ENCODE peak calls at places on chromosome 9, in nine cellular contexts. One of them, this sample, is unnamed.

GRCh38 chr9:17063535-17064135 is 71.2 kb upstream of the CNTLN start:
- DNase-seq in Peyer's patch: no peak
- DNase-seq in lower leg skin: no peak
- DNase-seq in AG10803: peak
- DNase-seq in K562: no peak
- DNase-seq in psoas muscle: no peak
- DNase-seq in CD4-positive, alpha-beta T cell: no peak
- DNase-seq in A673: peak
- DNase-seq in mucosa of descending colon: peak
- DNase-seq in this sample: no peak

GRCh38 chr9:135413086-135413375 is 66.6 kb upstream of the PPP1R26 start:
- DNase-seq in Peyer's patch: no peak
- DNase-seq in lower leg skin: no peak
- DNase-seq in AG10803: no peak
- DNase-seq in K562: no peak
- DNase-seq in psoas muscle: no peak
- DNase-seq in CD4-positive, alpha-beta T cell: no peak
- DNase-seq in A673: no peak
- DNase-seq in mucosa of descending colon: no peak
- DNase-seq in this sample: no peak

GRCh38 chr9:19009566-19009965 is 23.4 kb downstream of the SAXO1 start:
- DNase-seq in Peyer's patch: no peak
- DNase-seq in lower leg skin: no peak
- DNase-seq in AG10803: no peak
- DNase-seq in K562: no peak
- DNase-seq in psoas muscle: no peak
- DNase-seq in CD4-positive, alpha-beta T cell: no peak
- DNase-seq in A673: no peak
- DNase-seq in mucosa of descending colon: no peak
- DNase-seq in this sample: no peak

GRCh38 chr9:85876628-85877027 is 64.3 kb upstream of the NAA35 start:
- DNase-seq in Peyer's patch: no peak
- DNase-seq in lower leg skin: no peak
- DNase-seq in AG10803: no peak
- DNase-seq in K562: no peak
- DNase-seq in psoas muscle: no peak
- DNase-seq in CD4-positive, alpha-beta T cell: no peak
- DNase-seq in A673: peak
- DNase-seq in mucosa of descending colon: no peak
- DNase-seq in this sample: no peak

GRCh38 chr9:128383791-128384190 is 12.6 kb downstream of the URM1 start:
- DNase-seq in Peyer's patch: no peak
- DNase-seq in lower leg skin: no peak
- DNase-seq in AG10803: no peak
- DNase-seq in K562: no peak
- DNase-seq in psoas muscle: no peak
- DNase-seq in CD4-positive, alpha-beta T cell: no peak
- DNase-seq in A673: no peak
- DNase-seq in mucosa of descending colon: no peak
- DNase-seq in this sample: no peak

GRCh38 chr9:116300360-116300759 is 146.8 kb downstream of the PAPPA start:
- DNase-seq in Peyer's patch: no peak
- DNase-seq in lower leg skin: no peak
- DNase-seq in AG10803: no peak
- DNase-seq in K562: no peak
- DNase-seq in psoas muscle: no peak
- DNase-seq in CD4-positive, alpha-beta T cell: no peak
- DNase-seq in A673: no peak
- DNase-seq in mucosa of descending colon: no peak
- DNase-seq in this sample: no peak

GRCh38 chr9:93869863-93870262 is 85.3 kb downstream of the BARX1 start:
- DNase-seq in Peyer's patch: no peak
- DNase-seq in lower leg skin: no peak
- DNase-seq in AG10803: no peak
- DNase-seq in K562: no peak
- DNase-seq in psoas muscle: no peak
- DNase-seq in CD4-positive, alpha-beta T cell: no peak
- DNase-seq in A673: no peak
- DNase-seq in mucosa of descending colon: no peak
- DNase-seq in this sample: no peak

GRCh38 chr9:14258840-14259239 is 55.1 kb downstream of the NFIB start:
- DNase-seq in Peyer's patch: no peak
- DNase-seq in lower leg skin: no peak
- DNase-seq in AG10803: peak
- DNase-seq in K562: no peak
- DNase-seq in psoas muscle: no peak
- DNase-seq in CD4-positive, alpha-beta T cell: no peak
- DNase-seq in A673: no peak
- DNase-seq in mucosa of descending colon: no peak
- DNase-seq in this sample: no peak

GRCh38 chr9:135320943-135321342 is 158.6 kb upstream of the PPP1R26 start:
- DNase-seq in Peyer's patch: no peak
- DNase-seq in lower leg skin: no peak
- DNase-seq in AG10803: no peak
- DNase-seq in K562: no peak
- DNase-seq in psoas muscle: no peak
- DNase-seq in CD4-positive, alpha-beta T cell: no peak
- DNase-seq in A673: no peak
- DNase-seq in mucosa of descending colon: no peak
- DNase-seq in this sample: no peak

GRCh38 chr9:123637940-123638634 is 282.1 kb downstream of the CRB2 start:
- DNase-seq in Peyer's patch: no peak
- DNase-seq in lower leg skin: no peak
- DNase-seq in AG10803: peak
- DNase-seq in K562: peak
- DNase-seq in psoas muscle: no peak
- DNase-seq in CD4-positive, alpha-beta T cell: no peak
- DNase-seq in A673: no peak
- DNase-seq in mucosa of descending colon: peak
- DNase-seq in this sample: no peak

GRCh38 chr9:133967024-133967741 is 24.9 kb downstream of the VAV2 start:
- DNase-seq in Peyer's patch: no peak
- DNase-seq in lower leg skin: no peak
- DNase-seq in AG10803: no peak
- DNase-seq in K562: no peak
- DNase-seq in psoas muscle: no peak
- DNase-seq in CD4-positive, alpha-beta T cell: no peak
- DNase-seq in A673: no peak
- DNase-seq in mucosa of descending colon: no peak
- DNase-seq in this sample: no peak

GRCh38 chr9:105316703-105317102 is 72.3 kb downstream of the SLC44A1 start:
- DNase-seq in Peyer's patch: no peak
- DNase-seq in lower leg skin: no peak
- DNase-seq in AG10803: no peak
- DNase-seq in K562: no peak
- DNase-seq in psoas muscle: no peak
- DNase-seq in CD4-positive, alpha-beta T cell: no peak
- DNase-seq in A673: no peak
- DNase-seq in mucosa of descending colon: no peak
- DNase-seq in this sample: no peak

GRCh38 chr9:79061766-79062165 is 510.0 kb upstream of the TLE4 start:
- DNase-seq in Peyer's patch: no peak
- DNase-seq in lower leg skin: no peak
- DNase-seq in AG10803: no peak
- DNase-seq in K562: no peak
- DNase-seq in psoas muscle: no peak
- DNase-seq in CD4-positive, alpha-beta T cell: no peak
- DNase-seq in A673: no peak
- DNase-seq in mucosa of descending colon: no peak
- DNase-seq in this sample: no peak

GRCh38 chr9:38048319-38048969 is 20.6 kb downstream of the SHB start:
- DNase-seq in Peyer's patch: no peak
- DNase-seq in lower leg skin: no peak
- DNase-seq in AG10803: peak
- DNase-seq in K562: no peak
- DNase-seq in psoas muscle: peak
- DNase-seq in CD4-positive, alpha-beta T cell: no peak
- DNase-seq in A673: no peak
- DNase-seq in mucosa of descending colon: no peak
- DNase-seq in this sample: no peak

GRCh38 chr9:134408389-134408788 is 82.1 kb downstream of the RXRA start:
- DNase-seq in Peyer's patch: no peak
- DNase-seq in lower leg skin: no peak
- DNase-seq in AG10803: no peak
- DNase-seq in K562: no peak
- DNase-seq in psoas muscle: peak
- DNase-seq in CD4-positive, alpha-beta T cell: no peak
- DNase-seq in A673: no peak
- DNase-seq in mucosa of descending colon: no peak
- DNase-seq in this sample: peak

GRCh38 chr9:109329274-109330258 is 8.7 kb upstream of the EPB41L4B start:
- DNase-seq in Peyer's patch: no peak
- DNase-seq in lower leg skin: peak
- DNase-seq in AG10803: peak
- DNase-seq in K562: no peak
- DNase-seq in psoas muscle: peak
- DNase-seq in CD4-positive, alpha-beta T cell: no peak
- DNase-seq in A673: no peak
- DNase-seq in mucosa of descending colon: peak
- DNase-seq in this sample: no peak

DNA sequence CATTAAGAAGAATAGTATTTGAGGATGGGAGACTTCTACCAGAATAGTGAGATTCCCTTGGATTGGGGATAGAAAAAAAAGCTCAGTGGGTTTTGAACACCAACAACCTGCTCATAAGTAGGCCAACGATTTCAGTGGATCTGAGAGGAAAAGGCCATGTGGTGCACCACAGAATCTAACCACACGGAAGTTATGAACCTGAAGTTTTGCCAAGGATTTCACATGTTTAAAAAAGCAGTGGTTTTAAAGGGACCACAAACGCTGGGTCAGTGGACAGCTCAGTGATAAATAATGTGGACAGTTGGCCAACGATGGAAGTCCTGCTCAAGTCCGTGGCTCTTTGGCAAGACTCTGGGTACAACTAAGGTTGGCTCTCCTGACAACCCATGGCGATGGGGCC is 107.2 kb upstream of the TXNDC8 start:
- DNase-seq in Peyer's patch: no peak
- DNase-seq in lower leg skin: no peak
- DNase-seq in AG10803: peak
- DNase-seq in K562: no peak
- DNase-seq in psoas muscle: no peak
- DNase-seq in CD4-positive, alpha-beta T cell: no peak
- DNase-seq in A673: no peak
- DNase-seq in mucosa of descending colon: no peak
- DNase-seq in this sample: no peak
- TF ChIP-seq CTCF in Peyer's patch: no peak
- TF ChIP-seq CTCF in lower leg skin: no peak
- TF ChIP-seq CTCF in AG10803: no peak
- TF ChIP-seq CTCF in K562: no peak
- TF ChIP-seq CTCF in psoas muscle: no peak
- TF ChIP-seq CTCF in CD4-positive, alpha-beta T cell: no peak
- TF ChIP-seq CTCF in A673: no peak
- TF ChIP-seq CTCF in mucosa of descending colon: no peak
- TF ChIP-seq CTCF in this sample: no peak

GRCh38 chr9:119365291-119366027 is 3.8 kb downstream of the BRINP1 start:
- DNase-seq in Peyer's patch: no peak
- DNase-seq in lower leg skin: no peak
- DNase-seq in AG10803: peak
- DNase-seq in K562: peak
- DNase-seq in psoas muscle: no peak
- DNase-seq in CD4-positive, alpha-beta T cell: no peak
- DNase-seq in A673: peak
- DNase-seq in mucosa of descending colon: peak
- DNase-seq in this sample: no peak
- TF ChIP-seq CTCF in Peyer's patch: no peak
- TF ChIP-seq CTCF in lower leg skin: no peak
- TF ChIP-seq CTCF in AG10803: peak
- TF ChIP-seq CTCF in K562: peak
- TF ChIP-seq CTCF in psoas muscle: peak
- TF ChIP-seq CTCF in CD4-positive, alpha-beta T cell: no peak
- TF ChIP-seq CTCF in A673: peak
- TF ChIP-seq CTCF in mucosa of descending colon: no peak
- TF ChIP-seq CTCF in this sample: peak

GRCh38 chr9:125457357-125457756 is 195.7 kb downstream of the GAPVD1 start:
- DNase-seq in Peyer's patch: no peak
- DNase-seq in lower leg skin: no peak
- DNase-seq in AG10803: no peak
- DNase-seq in K562: no peak
- DNase-seq in psoas muscle: no peak
- DNase-seq in CD4-positive, alpha-beta T cell: no peak
- DNase-seq in A673: no peak
- DNase-seq in mucosa of descending colon: no peak
- DNase-seq in this sample: no peak

GRCh38 chr9:125460883-125461475 is 199.4 kb downstream of the GAPVD1 start:
- DNase-seq in Peyer's patch: no peak
- DNase-seq in lower leg skin: no peak
- DNase-seq in AG10803: peak
- DNase-seq in K562: no peak
- DNase-seq in psoas muscle: no peak
- DNase-seq in CD4-positive, alpha-beta T cell: no peak
- DNase-seq in A673: no peak
- DNase-seq in mucosa of descending colon: peak
- DNase-seq in this sample: no peak

GRCh38 chr9:125461501-125462190 is 200.0 kb downstream of the GAPVD1 start:
- DNase-seq in Peyer's patch: no peak
- DNase-seq in lower leg skin: no peak
- DNase-seq in AG10803: no peak
- DNase-seq in K562: no peak
- DNase-seq in psoas muscle: no peak
- DNase-seq in CD4-positive, alpha-beta T cell: no peak
- DNase-seq in A673: no peak
- DNase-seq in mucosa of descending colon: no peak
- DNase-seq in this sample: no peak

GRCh38 chr9:125462766-125463384 is 201.2 kb downstream of the GAPVD1 start:
- DNase-seq in Peyer's patch: no peak
- DNase-seq in lower leg skin: no peak
- DNase-seq in AG10803: no peak
- DNase-seq in K562: no peak
- DNase-seq in psoas muscle: no peak
- DNase-seq in CD4-positive, alpha-beta T cell: no peak
- DNase-seq in A673: peak
- DNase-seq in mucosa of descending colon: no peak
- DNase-seq in this sample: no peak

GRCh38 chr9:125460346-125460745 is 198.7 kb downstream of the GAPVD1 start:
- DNase-seq in Peyer's patch: no peak
- DNase-seq in lower leg skin: no peak
- DNase-seq in AG10803: no peak
- DNase-seq in K562: no peak
- DNase-seq in psoas muscle: no peak
- DNase-seq in CD4-positive, alpha-beta T cell: no peak
- DNase-seq in A673: no peak
- DNase-seq in mucosa of descending colon: no peak
- DNase-seq in this sample: no peak
- TF ChIP-seq CTCF in Peyer's patch: no peak
- TF ChIP-seq CTCF in lower leg skin: no peak
- TF ChIP-seq CTCF in AG10803: no peak
- TF ChIP-seq CTCF in K562: no peak
- TF ChIP-seq CTCF in psoas muscle: no peak
- TF ChIP-seq CTCF in CD4-positive, alpha-beta T cell: no peak
- TF ChIP-seq CTCF in A673: no peak
- TF ChIP-seq CTCF in mucosa of descending colon: no peak
- TF ChIP-seq CTCF in this sample: no peak

GRCh38 chr9:136611606-136612005 is 51.1 kb upstream of the EGFL7 start:
- DNase-seq in Peyer's patch: no peak
- DNase-seq in lower leg skin: no peak
- DNase-seq in AG10803: no peak
- DNase-seq in K562: no peak
- DNase-seq in psoas muscle: no peak
- DNase-seq in CD4-positive, alpha-beta T cell: no peak
- DNase-seq in A673: no peak
- DNase-seq in mucosa of descending colon: no peak
- DNase-seq in this sample: no peak
- TF ChIP-seq CTCF in Peyer's patch: no peak
- TF ChIP-seq CTCF in lower leg skin: no peak
- TF ChIP-seq CTCF in AG10803: no peak
- TF ChIP-seq CTCF in K562: no peak
- TF ChIP-seq CTCF in psoas muscle: no peak
- TF ChIP-seq CTCF in CD4-positive, alpha-beta T cell: no peak
- TF ChIP-seq CTCF in A673: no peak
- TF ChIP-seq CTCF in mucosa of descending colon: no peak
- TF ChIP-seq CTCF in this sample: no peak

This sample was measured in CD14-positive monocyte.